ENCODE peak calls at places on chromosomes 13 and 19, in ten cellular contexts. E is body of pancreas, W is cardiac fibroblast, I is cardiac muscle cell, B is tibial nerve, Q is fibroblast of lung, V is epithelial cell of proximal tubule, M is stomach, G is HFF-Myc, H is upper lobe of right lung. Z is an unnamed sample.

GRCh38 chr19:883661-884211 is 9.3 kb downstream of the MED16 start:
- DNase-seq in M (no peak), G (no peak), H (peak; percentile 78), B (no peak), Q (no peak), I (no peak), V (no peak), E (no peak), W (no peak), Z (no peak)

GRCh38 chr13:31310781-31311180 is 111.0 kb downstream of the B3GLCT start:
- DNase-seq in M (no peak), E (no peak), W (no peak), V (peak; percentile 12), B (no peak), I (no peak), Q (no peak), H (no peak), G (no peak), Z (no peak)

GRCh38 chr13:23427342-23428182 is 5.9 kb downstream of the SACS start:
- DNase-seq in Q (peak; percentile 99), V (peak; percentile 67), B (no peak), E (peak; percentile 70), H (no peak), G (peak; percentile 82), W (peak; percentile 86), I (no peak), M (peak; percentile 43), Z (peak; percentile 86)

GRCh38 chr13:95929430-95929829 is 123.8 kb downstream of the UGGT2 start:
- DNase-seq in I (no peak), E (no peak), Q (no peak), H (no peak), B (no peak), M (no peak), W (no peak), V (no peak), G (no peak), Z (no peak)

GRCh38 chr19:29302002-29302928 is 89.3 kb upstream of the UQCRFS1 start:
- DNase-seq in W (no peak), G (no peak), V (no peak), H (peak; percentile 8), M (no peak), E (no peak), B (no peak), I (no peak), Q (no peak), Z (no peak)

GRCh38 chr19:5147074-5147970 is 178.4 kb downstream of the KDM4B start:
- DNase-seq in V (no peak), W (no peak), E (no peak), B (no peak), M (no peak), Q (no peak), I (no peak), H (peak; percentile 52), G (no peak), Z (no peak)

GRCh38 chr19:31232220-31232619 is 117.0 kb downstream of the TSHZ3 start:
- DNase-seq in M (no peak), H (no peak), E (no peak), V (no peak), Q (peak; percentile 84), W (no peak), I (peak; percentile 15), B (no peak), G (peak; percentile 51), Z (no peak)

GRCh38 chr13:31000889-31001288 is 68.4 kb downstream of the TEX26 start:
- DNase-seq in V (no peak), W (peak; percentile 29), M (no peak), H (no peak), B (no peak), I (no peak), E (no peak), Q (peak; percentile 61), G (no peak), Z (no peak)

GRCh38 chr19:2618611-2619010 is 83.9 kb downstream of the GNG7 start:
- DNase-seq in M (peak; percentile 59), G (no peak), W (peak; percentile 63), H (peak; percentile 93), Q (peak; percentile 75), E (no peak), I (no peak), V (no peak), B (no peak), Z (no peak)

GRCh38 chr13:84737671-84738070 is 855.4 kb upstream of the SLITRK1 start:
- DNase-seq in W (no peak), V (no peak), I (no peak), E (no peak), B (no peak), H (no peak), M (no peak), G (no peak), Q (no peak), Z (no peak)

GRCh38 chr19:11931051-11931450 is 6.1 kb downstream of the ZNF700 start:
- DNase-seq in W (no peak), V (no peak), I (no peak), Q (no peak), M (no peak), E (no peak), H (no peak), B (no peak), G (no peak), Z (no peak)

GRCh38 chr19:32675720-32676185 is at the start of gene RGS9BP:
- DNase-seq in E (peak; percentile 72), V (no peak), G (no peak), Q (peak; percentile 45), W (peak; percentile 80), B (peak; percentile 58), I (peak; percentile 72), H (peak; percentile 93), M (peak; percentile 83), Z (no peak)

GRCh38 chr13:110234532-110234931 is 72.4 kb downstream of the COL4A1 start:
- DNase-seq in W (no peak), V (no peak), B (no peak), E (no peak), G (no peak), I (no peak), H (no peak), M (no peak), Q (no peak), Z (no peak)

DNA sequence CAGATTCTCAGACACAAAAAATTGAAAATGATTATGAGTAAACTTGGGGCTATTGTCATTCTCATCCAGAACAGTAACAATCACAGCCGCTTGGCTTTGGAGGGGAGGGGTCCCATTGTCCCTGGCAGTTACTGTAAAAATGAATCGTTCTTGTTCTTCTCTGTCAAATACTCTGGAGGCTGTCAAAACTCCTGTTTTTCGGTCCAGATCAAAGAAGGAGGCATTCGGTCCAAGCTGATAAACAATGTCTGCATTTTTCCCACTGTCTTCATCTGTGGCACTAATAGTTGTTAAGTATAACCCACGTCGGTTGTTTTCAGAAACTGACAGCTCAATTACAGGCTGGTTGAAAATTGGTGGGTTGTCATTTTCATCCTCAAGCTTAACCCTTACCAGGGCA is 3.5 kb downstream of the PCDH9 start:
- DNase-seq in W (no peak), M (no peak), B (no peak), E (no peak), Q (no peak), I (no peak), G (no peak), V (no peak), H (no peak), Z (no peak)
- H3K4me3 ChIP-seq in W (peak overlapping the region; percentile 85), M (no peak overlapping the region), B (no peak overlapping the region), E (no peak overlapping the region), Q (no peak overlapping the region), I (no peak overlapping the region), G (no peak overlapping the region), V (no peak overlapping the region), H (no peak overlapping the region), Z (no peak overlapping the region)

DNA sequence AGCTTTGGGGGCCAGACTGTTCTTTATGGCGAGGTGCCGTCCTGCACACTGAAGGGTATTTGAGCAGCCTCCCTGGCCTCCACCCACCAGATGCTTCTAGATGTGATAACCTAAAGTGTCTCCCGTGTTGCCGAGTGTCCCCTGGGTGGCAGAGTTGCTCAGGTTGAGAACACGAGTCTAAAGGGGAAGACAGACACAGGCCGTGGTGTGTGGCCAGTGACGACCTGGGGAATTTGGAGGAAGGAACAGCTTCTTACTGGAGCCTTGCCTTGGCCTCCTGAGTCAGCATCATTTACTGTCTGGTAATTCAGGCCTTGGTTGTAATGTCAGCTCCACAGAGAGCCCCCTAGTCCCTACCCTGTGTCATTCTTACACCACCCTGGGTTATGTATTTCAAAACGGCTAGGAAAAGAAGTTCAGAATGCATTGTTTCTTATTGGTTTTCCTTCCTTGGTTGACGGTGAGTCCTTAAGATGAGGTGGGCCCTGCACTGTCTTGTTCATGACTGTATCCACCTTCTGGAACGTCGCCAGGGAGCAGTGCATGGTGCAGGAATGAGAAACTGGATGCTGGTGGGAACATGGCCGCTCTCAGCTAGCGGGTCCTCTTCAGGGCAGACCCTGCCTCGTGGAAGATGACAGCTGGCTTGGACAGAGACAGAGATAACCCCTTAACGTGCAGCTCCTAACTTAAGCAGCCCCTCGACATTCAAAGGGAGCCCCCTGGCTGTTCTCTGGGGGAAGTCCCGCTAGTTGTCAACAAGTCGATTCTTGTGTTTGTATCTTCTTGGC is 7.1 kb downstream of the SIN3B start:
- DNase-seq in W (no peak), G (no peak), V (no peak), H (no peak), E (no peak), B (no peak), M (no peak), I (no peak), Q (peak; percentile 32), Z (no peak)
- TF ChIP-seq CTCF in W (no peak), G (peak; percentile 33), V (no peak), H (no peak), E (no peak), B (no peak), M (no peak), I (peak; percentile 19), Q (no peak), Z (peak; percentile 6)

DNA sequence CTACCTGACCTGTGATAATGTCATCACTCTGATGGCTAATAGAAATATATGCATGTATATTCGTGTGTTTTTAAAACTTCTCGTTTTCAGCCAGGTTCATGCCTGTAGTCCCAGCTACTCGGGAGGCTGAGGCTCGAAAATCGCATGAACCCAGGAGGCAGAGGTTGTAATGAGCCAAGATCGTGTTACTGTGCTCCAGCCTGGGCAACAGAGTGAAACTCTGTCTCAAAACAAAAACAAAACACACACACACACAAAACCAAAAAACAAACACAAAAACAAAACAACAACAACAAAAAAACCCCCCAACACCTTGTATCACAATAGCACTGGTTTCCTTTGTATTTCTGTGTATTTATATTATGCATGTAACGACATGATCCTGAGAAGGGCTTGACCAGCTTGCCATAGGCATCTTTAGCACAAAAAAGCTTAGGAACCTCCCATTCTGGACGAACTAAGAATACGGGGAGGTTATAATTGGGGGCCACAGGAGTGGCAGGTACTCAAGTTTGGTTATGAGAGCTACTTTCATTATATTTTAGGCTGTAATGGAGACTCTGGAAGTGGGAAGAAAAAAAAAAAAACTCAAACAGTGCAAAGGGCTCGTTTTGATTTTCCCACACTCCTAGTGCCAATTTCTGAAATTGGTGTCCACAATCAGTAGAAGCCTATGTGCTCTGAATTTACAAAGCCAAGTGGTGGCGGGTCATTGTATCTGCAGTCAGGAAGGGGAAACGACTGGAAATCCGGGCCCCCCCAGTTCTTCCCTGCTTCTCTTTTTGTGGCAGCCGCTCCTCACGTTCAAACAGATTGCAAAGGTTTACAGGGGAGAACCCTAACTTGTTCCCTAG is 1.2 kb upstream of the ACP7 start:
- DNase-seq in W (no peak), V (no peak), G (no peak), I (no peak), B (no peak), E (no peak), H (no peak), M (no peak), Q (no peak), Z (no peak)
- H3K4me3 ChIP-seq in W (no peak overlapping the region), V (no peak overlapping the region), G (no peak overlapping the region), I (no peak overlapping the region), B (peak overlapping the region; percentile 10), E (no peak overlapping the region), H (no peak overlapping the region), M (peak overlapping the region; percentile 31), Q (no peak overlapping the region), Z (no peak overlapping the region)

GRCh38 chr13:37270206-37271001 is 164.9 kb upstream of the CSNK1A1L start:
- DNase-seq in Q (no peak), V (no peak), I (no peak), G (no peak), M (no peak), H (no peak), B (no peak), W (peak; percentile 5), E (no peak), Z (no peak)
- TF ChIP-seq CTCF in Q (peak; percentile 14), V (no peak), I (no peak), G (no peak), M (no peak), H (no peak), B (no peak), W (no peak), E (no peak), Z (no peak)

Z was measured in kidney epithelial cell.